ENCODE peak calls at places on chromosomes 7 and 10, in four cellular contexts. P is H9, K is neural progenitor cell, H is IMR-90. Y is an unnamed sample.

GRCh38 chr10:120600871-120601644 is 144.0 kb downstream of the PLPP4 start:
- DNase-seq in H (no peak), K (peak), P (peak), Y (no peak)

GRCh38 chr10:118342638-118343020 is 505 bp upstream of the FAM204A start:
- DNase-seq in H (no peak), K (no peak), P (no peak), Y (no peak)

GRCh38 chr10:90847436-90847835 is 10.4 kb downstream of the HTR7 start:
- DNase-seq in H (peak), K (no peak), P (no peak), Y (no peak)

GRCh38 chr7:18202315-18203045 is 174.8 kb upstream of the PRPS1L1 start:
- DNase-seq in P (no peak), H (no peak), K (no peak), Y (no peak)

GRCh38 chr7:112416127-112416526 is 34.1 kb upstream of the IFRD1 start:
- DNase-seq in H (peak), P (no peak), K (no peak), Y (no peak)

GRCh38 chr10:67936416-67936815 is 52.0 kb downstream of the SIRT1 start:
- DNase-seq in P (no peak), K (no peak), H (peak), Y (no peak)

GRCh38 chr10:23364378-23364777 is 19.8 kb upstream of the C10orf67 start:
- DNase-seq in P (no peak), H (no peak), K (no peak), Y (no peak)

GRCh38 chr10:515674-516073 is 173.8 kb downstream of the DIP2C start:
- DNase-seq in K (no peak), P (no peak), H (no peak), Y (no peak)

GRCh38 chr7:154789404-154789803 is 213.5 kb downstream of the PAXIP1 start:
- DNase-seq in P (no peak), H (no peak), K (peak), Y (no peak)

GRCh38 chr10:94412439-94412838 is 10.1 kb downstream of the TBC1D12 start:
- DNase-seq in P (no peak), H (peak), K (no peak), Y (no peak)

GRCh38 chr10:24851595-24851994 is 100.8 kb downstream of the PRTFDC1 start:
- DNase-seq in H (peak), P (no peak), K (no peak), Y (no peak)

GRCh38 chr10:129890170-129890569 is 73.9 kb downstream of the EBF3 start:
- DNase-seq in P (no peak), H (no peak), K (no peak), Y (no peak)

DNA sequence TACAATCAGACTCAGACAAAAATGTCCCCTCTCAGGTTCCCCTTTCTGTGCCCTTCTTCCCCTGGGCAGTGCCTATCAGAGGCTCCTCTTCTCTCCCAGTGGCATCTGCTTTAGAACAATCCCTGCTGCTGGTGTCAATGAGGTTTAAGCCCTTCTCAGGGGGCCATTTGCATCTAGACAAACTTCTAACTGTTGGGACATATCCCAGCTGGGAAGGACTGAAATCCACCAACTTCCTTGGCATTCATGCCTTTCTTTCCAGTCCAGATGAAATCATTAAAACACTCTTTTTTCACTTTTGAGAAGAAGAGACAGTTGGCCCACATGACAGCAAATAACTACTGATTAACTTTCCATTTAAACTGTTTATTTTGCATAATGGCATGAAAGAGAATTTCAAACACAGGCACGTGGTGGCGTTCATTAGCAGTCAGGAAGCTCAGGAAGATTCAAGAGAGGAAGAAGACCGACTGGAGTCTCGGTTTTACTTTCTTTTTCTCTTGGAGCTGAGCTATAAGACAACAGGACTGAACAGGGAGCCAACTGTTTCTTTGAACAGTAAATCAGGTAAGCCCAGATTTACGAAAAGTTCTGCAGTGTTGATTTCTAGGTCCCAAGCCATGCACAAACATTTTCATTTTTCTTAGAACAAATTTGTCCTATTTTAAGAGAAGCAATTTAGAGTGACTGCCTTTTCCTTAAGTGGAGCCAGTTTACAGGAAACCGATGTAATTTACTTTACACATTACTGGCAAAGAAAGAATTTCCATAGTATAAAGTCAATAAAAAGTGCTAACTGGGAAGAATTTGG is at the start of gene GIMAP2:
- DNase-seq in P (no peak), K (no peak), H (no peak), Y (no peak)
- H2AFZ ChIP-seq in P (no peak), K (peak), H (no peak), Y (peak)

GRCh38 chr10:21495686-21496284 is 29.7 kb downstream of the SKIDA1 start:
- DNase-seq in P (peak), K (peak), H (peak), Y (peak)

GRCh38 chr10:21494221-21495001 is 31.1 kb downstream of the SKIDA1 start:
- DNase-seq in H (no peak), P (peak), K (peak), Y (peak)

GRCh38 chr10:21496285-21497176 is 29.0 kb downstream of the SKIDA1 start:
- DNase-seq in H (peak), K (peak), P (peak), Y (peak)

GRCh38 chr10:21493841-21494220 is 31.7 kb downstream of the SKIDA1 start:
- DNase-seq in P (no peak), K (no peak), H (no peak), Y (no peak)

GRCh38 chr10:21495002-21495685 is 30.3 kb downstream of the SKIDA1 start:
- DNase-seq in H (peak), K (no peak), P (no peak), Y (no peak)
- H2AFZ ChIP-seq in H (peak), K (peak), P (no peak), Y (peak)

GRCh38 chr10:88386204-88386877 is 196.8 kb downstream of the RNLS start:
- DNase-seq in H (no peak), P (no peak), K (no peak), Y (no peak)

GRCh38 chr10:88389456-88389855 is 193.7 kb downstream of the RNLS start:
- DNase-seq in H (peak), P (no peak), K (peak), Y (no peak)

GRCh38 chr10:88386878-88387773 is 196.0 kb downstream of the RNLS start:
- DNase-seq in H (peak), P (peak), K (peak), Y (no peak)

GRCh38 chr10:88392222-88392621 is 190.9 kb downstream of the RNLS start:
- DNase-seq in H (no peak), K (no peak), P (no peak), Y (no peak)

GRCh38 chr10:88390041-88390440 is 193.1 kb downstream of the RNLS start:
- DNase-seq in H (no peak), K (no peak), P (no peak), Y (no peak)
- H2AFZ ChIP-seq in H (no peak), K (no peak), P (no peak), Y (no peak)

GRCh38 chr7:134710854-134711624 is 64.4 kb downstream of the BPGM start:
- DNase-seq in P (no peak), K (no peak), H (peak), Y (no peak)
- H2AFZ ChIP-seq in P (no peak), K (no peak), H (peak), Y (peak)

DNA sequence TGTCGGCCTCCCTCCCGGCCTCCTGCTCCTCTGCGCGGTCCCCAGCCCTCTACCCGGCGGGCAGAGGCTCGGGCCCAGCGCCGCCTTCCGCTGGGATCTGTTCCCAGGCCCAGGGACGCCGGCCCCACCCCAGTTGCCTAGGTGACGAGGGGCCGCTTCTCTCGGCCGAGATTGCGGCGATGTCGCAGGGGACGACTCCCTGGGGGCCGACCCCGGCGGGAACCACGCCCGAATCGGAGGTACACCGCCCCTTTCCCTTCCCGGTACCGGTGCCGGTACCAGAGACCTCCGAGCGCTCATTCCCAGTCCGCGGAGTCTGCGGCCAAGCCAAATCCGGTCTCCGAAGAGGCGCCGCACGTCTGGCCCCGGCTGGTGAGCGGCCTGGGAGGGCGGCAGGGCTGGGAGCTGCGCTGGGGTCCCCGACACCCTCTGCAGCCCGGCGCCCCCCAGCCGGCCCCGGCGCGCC is at the start of gene CABCOCO1:
- DNase-seq in P (peak), H (peak), K (peak), Y (no peak)
- H2AFZ ChIP-seq in P (no peak), H (peak), K (peak), Y (no peak)

DNA sequence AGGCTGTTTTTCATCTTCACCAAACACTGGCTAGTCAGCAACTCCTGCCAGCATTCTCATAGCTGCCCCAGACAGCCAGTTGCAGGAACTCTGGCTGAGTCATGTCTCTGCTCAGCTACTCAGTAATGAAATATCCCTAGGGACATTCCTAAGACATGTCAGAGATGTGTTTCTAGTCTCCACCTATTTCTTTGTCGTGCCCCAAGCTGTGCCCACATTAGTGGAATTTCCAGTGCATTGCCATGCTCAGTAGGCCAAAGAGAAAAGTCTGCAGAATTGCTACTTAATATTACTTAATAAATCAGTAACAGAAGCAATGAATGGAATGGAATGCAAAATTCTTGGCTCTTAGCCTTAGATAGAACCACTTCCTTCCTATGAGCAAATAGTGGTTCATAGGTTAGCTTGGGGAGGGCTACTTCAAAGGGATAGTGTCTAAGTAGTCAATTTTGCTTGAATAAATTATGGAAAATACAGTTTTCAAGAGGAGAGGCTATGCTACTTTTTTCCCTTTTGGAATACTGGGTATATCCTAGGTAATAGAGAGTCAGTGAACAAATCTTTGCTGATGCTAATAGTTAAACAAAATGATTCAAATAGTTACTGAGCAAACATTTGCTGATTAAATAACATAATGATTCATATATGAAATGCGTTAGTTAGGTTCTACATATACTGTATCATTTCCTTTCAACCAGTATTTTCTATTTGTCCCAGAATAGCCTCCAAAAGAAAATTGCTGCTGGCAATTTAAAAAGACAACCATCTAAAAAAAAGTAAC is 23.6 kb upstream of the SEMA3C start:
- DNase-seq in P (no peak), K (no peak), H (peak), Y (peak)
- H2AFZ ChIP-seq in P (no peak), K (no peak), H (no peak), Y (peak)

GRCh38 chr10:114544045-114544659 is 113.9 kb downstream of the ABLIM1 start:
- DNase-seq in K (no peak), P (no peak), H (no peak), Y (peak)
- H2AFZ ChIP-seq in K (no peak), P (no peak), H (no peak), Y (no peak)

DNA sequence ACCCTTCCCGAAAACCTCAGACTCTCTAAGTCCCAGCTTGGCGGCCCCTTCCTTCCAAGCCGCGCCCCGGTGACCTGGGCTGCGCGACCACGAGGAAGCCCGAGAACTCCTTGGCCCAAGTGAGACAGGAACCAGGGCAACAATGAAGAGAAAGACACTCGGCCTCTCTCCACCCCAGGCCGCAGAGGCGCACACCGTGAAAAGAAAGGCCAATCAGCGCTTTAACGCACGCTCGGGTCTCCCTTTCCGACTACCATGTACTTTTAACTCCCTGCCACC is 166.4 kb upstream of the PPP1R3A start:
- DNase-seq in P (no peak), H (no peak), K (no peak), Y (no peak)
- H2AFZ ChIP-seq in P (no peak), H (peak), K (peak), Y (peak)

Y was measured in PC-9.